ENCODE peak calls at places on chromosomes 6 and 20, in nine cellular contexts. B, K, M, X, G, L, V, I and J are unnamed samples.
A peak's percentile ranks its signal among the peaks of the same experiment; 100 is the strongest.

GRCh38 chr20:51335329-51335841 is 207.1 kb downstream of the NFATC2 start:
- DNase-seq in M (no peak), L (no peak), I (no peak), B (peak; percentile 89), V (no peak), K (no peak), G (no peak), X (no peak), J (peak; percentile 37)

GRCh38 chr6:24547243-24547642 is 52.5 kb downstream of the ALDH5A1 start:
- DNase-seq in I (no peak), G (no peak), V (no peak), L (no peak), M (no peak), X (no peak), B (peak; percentile 42), K (no peak), J (peak; percentile 23)

GRCh38 chr20:43839793-43840199 is 74.9 kb upstream of the TOX2 start:
- DNase-seq in K (no peak), L (no peak), G (no peak), M (no peak), V (no peak), I (no peak), X (no peak), B (peak; percentile 75), J (peak; percentile 47)

GRCh38 chr20:47711046-47711752 is 74.1 kb downstream of the SULF2 start:
- DNase-seq in G (no peak), L (no peak), B (no peak), M (no peak), I (no peak), K (no peak), V (peak; percentile 83), X (no peak), J (no peak)

GRCh38 chr20:6651561-6651960 is 115.9 kb upstream of the BMP2 start:
- DNase-seq in M (no peak), X (no peak), L (no peak), G (no peak), I (no peak), K (no peak), B (no peak), V (no peak), J (no peak)

GRCh38 chr20:61023612-61024011 is 228.4 kb upstream of the CDH4 start:
- DNase-seq in I (no peak), V (no peak), L (no peak), X (no peak), K (no peak), G (no peak), B (no peak), M (no peak), J (no peak)

GRCh38 chr6:25012657-25013056 is 76.9 kb upstream of the RIPOR2 start:
- DNase-seq in M (no peak), I (no peak), B (no peak), L (no peak), G (no peak), K (no peak), V (no peak), X (no peak), J (no peak)

GRCh38 chr20:40704828-40705227 is 15.8 kb upstream of the MAFB start:
- DNase-seq in K (no peak), L (no peak), M (no peak), B (no peak), I (no peak), V (no peak), G (no peak), X (no peak), J (no peak)

DNA sequence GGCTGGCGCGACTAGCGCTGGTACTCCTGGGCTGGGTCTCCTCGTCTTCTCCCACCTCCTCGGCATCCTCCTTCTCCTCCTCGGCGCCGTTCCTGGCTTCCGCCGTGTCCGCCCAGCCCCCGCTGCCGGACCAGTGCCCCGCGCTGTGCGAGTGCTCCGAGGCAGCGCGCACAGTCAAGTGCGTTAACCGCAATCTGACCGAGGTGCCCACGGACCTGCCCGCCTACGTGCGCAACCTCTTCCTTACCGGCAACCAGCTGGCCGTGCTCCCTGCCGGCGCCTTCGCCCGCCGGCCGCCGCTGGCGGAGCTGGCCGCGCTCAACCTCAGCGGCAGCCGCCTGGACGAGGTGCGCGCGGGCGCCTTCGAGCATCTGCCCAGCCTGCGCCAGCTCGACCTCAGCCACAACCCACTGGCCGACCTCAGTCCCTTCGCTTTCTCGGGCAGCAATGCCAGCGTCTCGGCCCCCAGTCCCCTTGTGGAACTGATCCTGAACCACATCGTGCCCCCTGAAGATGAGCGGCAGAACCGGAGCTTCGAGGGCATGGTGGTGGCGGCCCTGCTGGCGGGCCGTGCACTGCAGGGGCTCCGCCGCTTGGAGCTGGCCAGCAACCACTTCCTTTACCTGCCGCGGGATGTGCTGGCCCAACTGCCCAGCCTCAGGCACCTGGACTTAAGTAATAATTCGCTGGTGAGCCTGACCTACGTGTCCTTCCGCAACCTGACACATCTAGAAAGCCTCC is 1.6 kb downstream of the TPBG start:
- DNase-seq in X (peak; percentile 55), I (peak; percentile 58), M (no peak), B (peak; percentile 26), V (peak; percentile 27), K (no peak), G (no peak), L (peak; percentile 35), J (peak; percentile 39)
- TF ChIP-seq CTCF in X (peak; percentile 41), I (no peak), M (no peak), B (no peak), V (no peak), K (no peak), G (no peak), L (peak; percentile 57), J (no peak)

GRCh38 chr6:15620616-15621015 is 42.2 kb downstream of the DTNBP1 start:
- DNase-seq in M (no peak), B (no peak), X (no peak), V (no peak), G (no peak), I (no peak), K (no peak), L (no peak), J (no peak)

GRCh38 chr6:15626160-15626559 is 36.7 kb downstream of the DTNBP1 start:
- DNase-seq in L (no peak), K (no peak), G (no peak), B (no peak), V (no peak), I (no peak), M (no peak), X (no peak), J (no peak)

GRCh38 chr6:15621203-15622044 is 41.4 kb downstream of the DTNBP1 start:
- DNase-seq in I (no peak), K (peak; percentile 34), G (peak; percentile 49), M (peak; percentile 68), X (peak; percentile 36), B (peak; percentile 76), V (peak; percentile 59), L (no peak), J (peak; percentile 51)

GRCh38 chr6:15622045-15622750 is 40.6 kb downstream of the DTNBP1 start:
- DNase-seq in L (no peak), V (no peak), B (no peak), K (no peak), M (no peak), G (no peak), I (no peak), X (no peak), J (no peak)

DNA sequence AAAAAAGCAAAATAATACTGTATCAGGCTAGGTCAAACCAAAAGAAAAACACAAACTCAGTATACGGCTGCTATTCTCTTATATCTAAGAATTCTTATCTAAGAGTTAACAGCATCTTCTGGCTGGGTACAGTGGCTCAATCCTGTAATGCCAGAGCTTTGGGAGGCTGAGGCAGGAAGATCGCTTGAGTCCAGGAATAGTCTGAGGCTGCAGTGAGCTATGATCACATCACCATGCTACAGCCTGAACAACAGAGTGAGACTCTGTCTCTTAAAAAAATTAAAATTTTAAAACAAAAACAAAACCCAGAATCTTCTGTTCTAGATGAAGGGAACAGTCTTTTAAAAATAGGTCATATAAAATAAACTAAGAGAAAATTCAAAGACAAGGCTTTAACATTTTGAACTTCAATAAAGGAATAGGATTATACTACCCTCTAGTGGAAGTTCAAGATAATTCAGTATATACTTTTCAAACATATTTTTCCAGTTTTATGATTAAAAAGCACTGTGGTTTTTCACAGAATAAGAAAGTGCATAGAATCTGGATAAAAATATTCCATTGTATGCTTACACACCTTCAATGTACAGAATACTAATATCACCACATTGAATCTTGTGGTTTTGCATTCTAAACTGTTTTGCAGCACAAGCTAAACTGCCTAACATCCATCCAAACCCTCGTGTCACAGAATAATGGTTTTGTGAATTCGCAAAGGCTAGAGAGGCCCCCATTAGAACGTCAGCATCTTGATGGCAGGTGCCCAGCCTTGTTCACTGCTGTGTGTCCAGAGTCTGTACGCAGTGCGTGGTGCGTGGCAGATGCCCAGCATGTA is 39.3 kb downstream of the DTNBP1 start:
- DNase-seq in B (no peak), K (no peak), V (no peak), M (peak; percentile 61), I (no peak), G (no peak), L (no peak), X (no peak), J (peak; percentile 20)
- TF ChIP-seq CTCF in B (peak; percentile 2), K (peak; percentile 55), V (peak; percentile 48), M (peak; percentile 17), I (peak; percentile 79), G (no peak), L (peak; percentile 79), X (peak; percentile 89), J (no peak)

DNA sequence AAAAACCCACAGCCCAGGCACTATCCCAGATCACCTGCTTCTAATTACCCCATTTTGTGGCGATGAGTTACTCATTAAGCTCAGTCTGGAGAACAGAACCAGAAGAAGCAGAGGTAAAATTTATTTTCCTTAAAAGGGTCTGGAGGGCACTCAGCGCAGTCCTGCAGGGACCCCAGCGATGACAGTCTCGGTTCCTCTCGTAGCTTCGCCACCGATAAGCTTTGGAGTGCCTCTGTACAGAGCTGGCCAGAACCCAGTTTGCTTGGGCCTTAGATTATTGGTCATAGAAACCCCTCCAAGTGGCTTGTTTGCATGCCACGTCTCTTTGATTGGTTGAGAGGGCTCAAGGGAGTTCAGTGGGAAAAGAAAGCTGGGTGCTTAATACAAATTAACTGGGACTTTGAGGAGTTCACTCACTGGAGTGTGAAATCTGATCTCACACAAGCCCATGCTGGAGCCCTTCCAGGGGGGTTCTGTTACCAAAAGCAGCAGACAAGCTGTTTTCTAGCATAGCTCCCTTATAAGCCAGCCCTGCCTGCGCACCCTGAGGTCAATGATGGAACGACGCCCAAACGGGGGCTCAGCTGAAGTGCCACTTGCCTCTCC is 158.5 kb upstream of the ARID1B start:
- DNase-seq in G (peak; percentile 40), B (no peak), L (no peak), X (no peak), V (no peak), I (no peak), M (no peak), K (no peak), J (no peak)
- TF ChIP-seq CTCF in G (no peak), B (no peak), L (peak; percentile 26), X (no peak), V (no peak), I (no peak), M (no peak), K (no peak), J (no peak)

GRCh38 chr6:169566961-169567360 is 134.9 kb downstream of the WDR27 start:
- DNase-seq in K (no peak), I (no peak), B (no peak), X (no peak), G (no peak), V (no peak), L (no peak), M (no peak), J (no peak)

GRCh38 chr6:169566319-169566718 is 135.5 kb downstream of the WDR27 start:
- DNase-seq in K (no peak), V (no peak), X (no peak), I (no peak), L (no peak), B (no peak), G (no peak), M (no peak), J (no peak)

GRCh38 chr6:169567809-169568208 is 134.0 kb downstream of the WDR27 start:
- DNase-seq in G (peak; percentile 9), L (no peak), M (no peak), X (no peak), B (no peak), I (no peak), V (no peak), K (no peak), J (no peak)

GRCh38 chr6:169561665-169562064 is 140.2 kb downstream of the WDR27 start:
- DNase-seq in B (no peak), K (no peak), X (no peak), I (no peak), L (no peak), G (no peak), V (no peak), M (no peak), J (no peak)

GRCh38 chr6:169564453-169565240 is 137.2 kb downstream of the WDR27 start:
- DNase-seq in G (peak; percentile 21), K (no peak), M (no peak), X (no peak), I (no peak), V (no peak), L (no peak), B (no peak), J (no peak)
- TF ChIP-seq CTCF in G (no peak), K (no peak), M (no peak), X (no peak), I (no peak), V (no peak), L (no peak), B (no peak), J (no peak)